ENCODE peak calls at places on chromosomes 13 and 19, in seven cellular contexts. One of them, this sample, is unnamed. For H3K9me3 and H3K4me1, the result is how much of the 10 kb centered on the place peaks cover.

GRCh38 chr19:15249912-15250634 is 17.8 kb upstream of the EPHX3 start:
- DNase-seq in uterus: peak
- DNase-seq in psoas muscle: peak
- DNase-seq in HCT116: no peak
- DNase-seq in ovary: peak
- DNase-seq in CD4-positive, CD25-positive, alpha-beta regulatory T cell: no peak
- DNase-seq in colonic mucosa: peak
- DNase-seq in this sample: peak

GRCh38 chr13:76886005-76886291 is 257 bp downstream of the KCTD12 start:
- DNase-seq in uterus: peak
- DNase-seq in psoas muscle: no peak
- DNase-seq in HCT116: no peak
- DNase-seq in ovary: no peak
- DNase-seq in CD4-positive, CD25-positive, alpha-beta regulatory T cell: no peak
- DNase-seq in colonic mucosa: no peak
- DNase-seq in this sample: no peak

GRCh38 chr13:26052136-26052736 is 420 bp upstream of the SHISA2 start:
- DNase-seq in uterus: no peak
- DNase-seq in psoas muscle: no peak
- DNase-seq in HCT116: no peak
- DNase-seq in ovary: no peak
- DNase-seq in CD4-positive, CD25-positive, alpha-beta regulatory T cell: no peak
- DNase-seq in colonic mucosa: no peak
- DNase-seq in this sample: no peak

GRCh38 chr19:17555929-17556813 is 722 bp downstream of the COLGALT1 start:
- DNase-seq in uterus: peak
- DNase-seq in psoas muscle: peak
- DNase-seq in HCT116: no peak
- DNase-seq in ovary: peak
- DNase-seq in CD4-positive, CD25-positive, alpha-beta regulatory T cell: no peak
- DNase-seq in colonic mucosa: peak
- DNase-seq in this sample: peak

GRCh38 chr13:29921542-29921941 is 71.1 kb upstream of the UBL3 start:
- DNase-seq in uterus: no peak
- DNase-seq in psoas muscle: no peak
- DNase-seq in HCT116: no peak
- DNase-seq in ovary: no peak
- DNase-seq in CD4-positive, CD25-positive, alpha-beta regulatory T cell: no peak
- DNase-seq in colonic mucosa: no peak
- DNase-seq in this sample: no peak

GRCh38 chr13:51380269-51380668 is 40.8 kb downstream of the SERPINE3 start:
- DNase-seq in uterus: no peak
- DNase-seq in psoas muscle: no peak
- DNase-seq in HCT116: no peak
- DNase-seq in ovary: no peak
- DNase-seq in CD4-positive, CD25-positive, alpha-beta regulatory T cell: no peak
- DNase-seq in colonic mucosa: no peak
- DNase-seq in this sample: no peak

GRCh38 chr19:12833747-12834417 is 497 bp downstream of the RTBDN start:
- DNase-seq in uterus: no peak
- DNase-seq in psoas muscle: no peak
- DNase-seq in HCT116: no peak
- DNase-seq in ovary: no peak
- DNase-seq in CD4-positive, CD25-positive, alpha-beta regulatory T cell: no peak
- DNase-seq in colonic mucosa: peak
- DNase-seq in this sample: no peak

GRCh38 chr13:43368003-43368402 is 344.6 kb downstream of the DNAJC15 start:
- DNase-seq in uterus: no peak
- DNase-seq in psoas muscle: no peak
- DNase-seq in HCT116: no peak
- DNase-seq in ovary: no peak
- DNase-seq in CD4-positive, CD25-positive, alpha-beta regulatory T cell: peak
- DNase-seq in colonic mucosa: no peak
- DNase-seq in this sample: no peak

GRCh38 chr13:95743192-95743591 is 66.3 kb downstream of the DNAJC3 start:
- DNase-seq in uterus: no peak
- DNase-seq in psoas muscle: no peak
- DNase-seq in HCT116: no peak
- DNase-seq in ovary: no peak
- DNase-seq in CD4-positive, CD25-positive, alpha-beta regulatory T cell: no peak
- DNase-seq in colonic mucosa: no peak
- DNase-seq in this sample: no peak

GRCh38 chr19:48480476-48481190 is 11.5 kb downstream of the CYTH2 start:
- DNase-seq in uterus: peak
- DNase-seq in psoas muscle: no peak
- DNase-seq in HCT116: no peak
- DNase-seq in ovary: peak
- DNase-seq in CD4-positive, CD25-positive, alpha-beta regulatory T cell: peak
- DNase-seq in colonic mucosa: peak
- DNase-seq in this sample: no peak

GRCh38 chr13:20831254-20831653 is 57.5 kb upstream of the EEF1AKMT1 start:
- DNase-seq in uterus: no peak
- DNase-seq in psoas muscle: no peak
- DNase-seq in HCT116: no peak
- DNase-seq in ovary: no peak
- DNase-seq in CD4-positive, CD25-positive, alpha-beta regulatory T cell: no peak
- DNase-seq in colonic mucosa: no peak
- DNase-seq in this sample: no peak

GRCh38 chr19:49872245-49873148 is 4.7 kb downstream of the AKT1S1 start:
- DNase-seq in uterus: no peak
- DNase-seq in psoas muscle: peak
- DNase-seq in HCT116: no peak
- DNase-seq in ovary: no peak
- DNase-seq in CD4-positive, CD25-positive, alpha-beta regulatory T cell: no peak
- DNase-seq in colonic mucosa: no peak
- DNase-seq in this sample: no peak

GRCh38 chr19:40006273-40006691 is 9.4 kb downstream of the ZNF546 start:
- DNase-seq in uterus: no peak
- DNase-seq in psoas muscle: no peak
- DNase-seq in HCT116: no peak
- DNase-seq in ovary: no peak
- DNase-seq in CD4-positive, CD25-positive, alpha-beta regulatory T cell: no peak
- DNase-seq in colonic mucosa: no peak
- DNase-seq in this sample: no peak

GRCh38 chr13:75877092-75877491 is 241.0 kb downstream of the LMO7 start:
- DNase-seq in uterus: no peak
- DNase-seq in psoas muscle: no peak
- DNase-seq in HCT116: no peak
- DNase-seq in ovary: no peak
- DNase-seq in CD4-positive, CD25-positive, alpha-beta regulatory T cell: no peak
- DNase-seq in colonic mucosa: no peak
- DNase-seq in this sample: no peak

GRCh38 chr19:16191216-16191908 is 6.2 kb downstream of the FAM32A start:
- DNase-seq in uterus: no peak
- DNase-seq in psoas muscle: no peak
- DNase-seq in HCT116: no peak
- DNase-seq in ovary: no peak
- DNase-seq in CD4-positive, CD25-positive, alpha-beta regulatory T cell: no peak
- DNase-seq in colonic mucosa: no peak
- DNase-seq in this sample: no peak

GRCh38 chr13:49348748-49349147 is 95.1 kb downstream of the CAB39L start:
- DNase-seq in uterus: no peak
- DNase-seq in psoas muscle: no peak
- DNase-seq in HCT116: no peak
- DNase-seq in ovary: no peak
- DNase-seq in CD4-positive, CD25-positive, alpha-beta regulatory T cell: no peak
- DNase-seq in colonic mucosa: no peak
- DNase-seq in this sample: no peak

GRCh38 chr19:57719901-57720519 is 7.4 kb downstream of the ZNF671 start:
- DNase-seq in uterus: no peak
- DNase-seq in psoas muscle: no peak
- DNase-seq in HCT116: no peak
- DNase-seq in ovary: no peak
- DNase-seq in CD4-positive, CD25-positive, alpha-beta regulatory T cell: no peak
- DNase-seq in colonic mucosa: no peak
- DNase-seq in this sample: no peak

GRCh38 chr19:57719424-57719823 is 8.0 kb downstream of the ZNF671 start:
- DNase-seq in uterus: no peak
- DNase-seq in psoas muscle: no peak
- DNase-seq in HCT116: no peak
- DNase-seq in ovary: no peak
- DNase-seq in CD4-positive, CD25-positive, alpha-beta regulatory T cell: no peak
- DNase-seq in colonic mucosa: no peak
- DNase-seq in this sample: no peak

DNA sequence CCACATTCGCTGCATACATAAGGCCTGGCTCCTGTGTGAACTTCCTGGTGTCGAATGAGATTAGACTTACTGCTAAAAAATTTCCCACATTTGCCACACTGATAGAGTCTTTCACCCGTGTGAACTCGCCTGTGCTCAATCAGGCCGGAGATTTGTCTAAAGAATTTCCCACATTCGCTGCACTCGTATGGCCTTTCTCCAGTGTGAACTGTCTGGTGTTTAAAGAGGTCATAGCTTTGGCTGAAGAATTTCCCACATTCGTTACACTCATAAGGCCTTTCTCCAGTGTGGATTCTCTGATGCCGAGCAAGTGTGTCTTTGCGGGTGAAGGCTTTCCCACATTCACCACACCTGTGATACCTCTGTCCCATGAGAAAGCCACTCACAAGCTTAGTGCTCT is 6.5 kb downstream of the ZNF671 start:
- DNase-seq in uterus: no peak
- DNase-seq in psoas muscle: no peak
- DNase-seq in HCT116: no peak
- DNase-seq in ovary: no peak
- DNase-seq in CD4-positive, CD25-positive, alpha-beta regulatory T cell: no peak
- DNase-seq in colonic mucosa: no peak
- DNase-seq in this sample: no peak
- H3K9me3 ChIP-seq in uterus: under half
- H3K9me3 ChIP-seq in psoas muscle: under half
- H3K9me3 ChIP-seq in HCT116: under half
- H3K9me3 ChIP-seq in ovary: under half
- H3K9me3 ChIP-seq in CD4-positive, CD25-positive, alpha-beta regulatory T cell: half or more
- H3K9me3 ChIP-seq in colonic mucosa: under half
- H3K9me3 ChIP-seq in this sample: under half

DNA sequence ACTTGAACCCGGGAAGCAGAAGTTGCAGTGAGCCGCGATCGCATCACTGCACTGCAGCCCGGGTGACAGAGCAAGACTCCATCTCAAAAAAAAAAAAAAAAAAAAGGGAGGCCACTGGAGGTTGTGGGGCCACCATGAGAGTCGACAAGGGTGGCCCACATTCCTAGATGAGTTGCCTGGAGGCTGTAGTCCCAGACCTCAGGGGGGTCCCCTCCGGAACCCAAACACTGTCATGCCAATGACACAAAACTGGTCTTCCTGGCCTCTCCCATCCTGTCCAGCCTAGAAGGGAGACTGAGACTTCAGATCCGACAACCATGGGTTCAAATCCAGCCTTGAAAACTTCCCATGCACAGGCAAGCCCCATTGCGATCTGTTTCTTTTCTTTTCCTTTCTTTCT is 14.7 kb downstream of the SPC24 start:
- DNase-seq in uterus: no peak
- DNase-seq in psoas muscle: no peak
- DNase-seq in HCT116: no peak
- DNase-seq in ovary: no peak
- DNase-seq in CD4-positive, CD25-positive, alpha-beta regulatory T cell: no peak
- DNase-seq in colonic mucosa: no peak
- DNase-seq in this sample: no peak
- H3K4me1 ChIP-seq in uterus: under half
- H3K4me1 ChIP-seq in psoas muscle: under half
- H3K4me1 ChIP-seq in HCT116: half or more
- H3K4me1 ChIP-seq in ovary: under half
- H3K4me1 ChIP-seq in CD4-positive, CD25-positive, alpha-beta regulatory T cell: under half
- H3K4me1 ChIP-seq in colonic mucosa: under half
- H3K4me1 ChIP-seq in this sample: under half

DNA sequence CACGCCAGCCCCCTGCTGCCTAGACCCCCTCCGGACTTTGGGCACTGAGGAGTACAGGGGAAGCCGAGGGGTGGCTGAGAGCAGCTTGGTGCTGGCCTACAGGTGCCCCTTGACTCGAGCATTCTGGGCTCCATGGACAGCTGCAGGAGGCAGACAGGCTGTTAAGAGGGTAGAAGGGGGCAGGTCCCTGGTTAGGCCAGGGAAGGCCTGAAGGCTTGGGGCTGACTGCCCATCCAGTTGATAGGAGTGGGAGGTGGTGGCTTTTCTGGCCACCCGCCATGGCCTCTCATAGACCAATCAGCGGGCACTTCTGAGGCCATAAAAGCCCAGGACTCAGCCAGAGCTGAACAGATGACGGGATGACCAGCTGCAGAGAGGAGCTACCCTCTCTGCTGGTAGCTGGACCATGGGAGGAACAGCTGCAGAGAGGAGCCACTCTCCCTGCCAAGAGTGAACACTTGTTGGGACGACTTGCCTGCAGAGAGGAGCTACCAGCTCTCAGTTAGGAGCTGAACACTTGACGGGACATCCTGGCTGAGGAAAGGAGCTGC is 10.7 kb upstream of the SUPT20H start:
- DNase-seq in uterus: no peak
- DNase-seq in psoas muscle: no peak
- DNase-seq in HCT116: no peak
- DNase-seq in ovary: no peak
- DNase-seq in CD4-positive, CD25-positive, alpha-beta regulatory T cell: no peak
- DNase-seq in colonic mucosa: no peak
- DNase-seq in this sample: no peak
- H3K4me3 ChIP-seq in uterus: no peak
- H3K4me3 ChIP-seq in psoas muscle: no peak
- H3K4me3 ChIP-seq in HCT116: no peak
- H3K4me3 ChIP-seq in ovary: no peak
- H3K4me3 ChIP-seq in CD4-positive, CD25-positive, alpha-beta regulatory T cell: no peak
- H3K4me3 ChIP-seq in colonic mucosa: no peak
- H3K4me3 ChIP-seq in this sample: no peak

GRCh38 chr19:19873381-19873780 is 7.7 kb downstream of the ZNF253 start:
- DNase-seq in uterus: no peak
- DNase-seq in psoas muscle: no peak
- DNase-seq in HCT116: no peak
- DNase-seq in ovary: no peak
- DNase-seq in CD4-positive, CD25-positive, alpha-beta regulatory T cell: no peak
- DNase-seq in colonic mucosa: no peak
- DNase-seq in this sample: no peak
- H3K9me3 ChIP-seq in uterus: under half
- H3K9me3 ChIP-seq in psoas muscle: under half
- H3K9me3 ChIP-seq in HCT116: under half
- H3K9me3 ChIP-seq in ovary: under half
- H3K9me3 ChIP-seq in CD4-positive, CD25-positive, alpha-beta regulatory T cell: half or more
- H3K9me3 ChIP-seq in colonic mucosa: under half
- H3K9me3 ChIP-seq in this sample: under half

GRCh38 chr13:98978280-98978679 is 416 bp upstream of the DOCK9 start:
- DNase-seq in uterus: no peak
- DNase-seq in psoas muscle: no peak
- DNase-seq in HCT116: peak
- DNase-seq in ovary: no peak
- DNase-seq in CD4-positive, CD25-positive, alpha-beta regulatory T cell: no peak
- DNase-seq in colonic mucosa: no peak
- DNase-seq in this sample: no peak
- H3K4me1 ChIP-seq in uterus: under half
- H3K4me1 ChIP-seq in psoas muscle: under half
- H3K4me1 ChIP-seq in HCT116: half or more
- H3K4me1 ChIP-seq in ovary: under half
- H3K4me1 ChIP-seq in CD4-positive, CD25-positive, alpha-beta regulatory T cell: under half
- H3K4me1 ChIP-seq in colonic mucosa: under half
- H3K4me1 ChIP-seq in this sample: under half

GRCh38 chr19:3387645-3388589 is 21.5 kb downstream of the NFIC start:
- DNase-seq in uterus: peak
- DNase-seq in psoas muscle: peak
- DNase-seq in HCT116: no peak
- DNase-seq in ovary: peak
- DNase-seq in CD4-positive, CD25-positive, alpha-beta regulatory T cell: no peak
- DNase-seq in colonic mucosa: peak
- DNase-seq in this sample: peak
- H3K4me3 ChIP-seq in uterus: no peak
- H3K4me3 ChIP-seq in psoas muscle: peak
- H3K4me3 ChIP-seq in HCT116: no peak
- H3K4me3 ChIP-seq in ovary: peak
- H3K4me3 ChIP-seq in CD4-positive, CD25-positive, alpha-beta regulatory T cell: no peak
- H3K4me3 ChIP-seq in colonic mucosa: no peak
- H3K4me3 ChIP-seq in this sample: no peak

GRCh38 chr19:27843861-27844260 is 1369.1 kb downstream of the UQCRFS1 start:
- DNase-seq in uterus: no peak
- DNase-seq in psoas muscle: no peak
- DNase-seq in HCT116: no peak
- DNase-seq in ovary: no peak
- DNase-seq in CD4-positive, CD25-positive, alpha-beta regulatory T cell: no peak
- DNase-seq in colonic mucosa: no peak
- DNase-seq in this sample: no peak
- H3K9me3 ChIP-seq in uterus: under half
- H3K9me3 ChIP-seq in psoas muscle: under half
- H3K9me3 ChIP-seq in HCT116: under half
- H3K9me3 ChIP-seq in ovary: under half
- H3K9me3 ChIP-seq in CD4-positive, CD25-positive, alpha-beta regulatory T cell: half or more
- H3K9me3 ChIP-seq in colonic mucosa: under half
- H3K9me3 ChIP-seq in this sample: under half

This sample was measured in adrenal gland.